ENCODE peak calls at places on chromosomes 16 and 17, in four cellular contexts. K is WTC11, J is H1, B is K562. M is an unnamed sample.

GRCh38 chr16:86818701-86819522 is 240.6 kb downstream of the FOXL1 start:
- DNase-seq in K (no peak), J (no peak), B (no peak), M (no peak)

GRCh38 chr16:4465977-4466779 is 8.2 kb downstream of the NMRAL1 start:
- DNase-seq in K (no peak), J (no peak), B (no peak), M (no peak)

GRCh38 chr16:88619859-88620655 is 18.3 kb upstream of the IL17C start:
- DNase-seq in K (no peak), J (no peak), B (no peak), M (no peak)

GRCh38 chr16:22948603-22949368 is 134.8 kb downstream of the HS3ST2 start:
- DNase-seq in K (peak; percentile 88), J (peak; percentile 92), B (peak; percentile 86), M (peak; percentile 77)

GRCh38 chr16:10920726-10921427 is 21.4 kb downstream of the DEXI start:
- DNase-seq in K (no peak), J (no peak), B (no peak), M (no peak)

GRCh38 chr17:57138956-57139576 is 54.0 kb downstream of the AKAP1 start:
- DNase-seq in K (no peak), J (no peak), B (no peak), M (no peak)

GRCh38 chr17:67274466-67274865 is 29.5 kb upstream of the HELZ start:
- DNase-seq in K (no peak), J (no peak), B (no peak), M (no peak)

GRCh38 chr17:31413871-31414589 is 22.6 kb downstream of the RAB11FIP4 start:
- DNase-seq in K (no peak), J (no peak), B (no peak), M (no peak)

GRCh38 chr17:17416400-17417360 is 60.1 kb upstream of the MED9 start:
- DNase-seq in K (no peak), J (no peak), B (peak; percentile 20), M (no peak)

GRCh38 chr17:56292010-56292409 is 138.7 kb downstream of the ANKFN1 start:
- DNase-seq in K (no peak), J (no peak), B (no peak), M (no peak)

GRCh38 chr17:30173649-30174048 is 57.0 kb downstream of the NSRP1 start:
- DNase-seq in K (no peak), J (no peak), B (no peak), M (no peak)

DNA sequence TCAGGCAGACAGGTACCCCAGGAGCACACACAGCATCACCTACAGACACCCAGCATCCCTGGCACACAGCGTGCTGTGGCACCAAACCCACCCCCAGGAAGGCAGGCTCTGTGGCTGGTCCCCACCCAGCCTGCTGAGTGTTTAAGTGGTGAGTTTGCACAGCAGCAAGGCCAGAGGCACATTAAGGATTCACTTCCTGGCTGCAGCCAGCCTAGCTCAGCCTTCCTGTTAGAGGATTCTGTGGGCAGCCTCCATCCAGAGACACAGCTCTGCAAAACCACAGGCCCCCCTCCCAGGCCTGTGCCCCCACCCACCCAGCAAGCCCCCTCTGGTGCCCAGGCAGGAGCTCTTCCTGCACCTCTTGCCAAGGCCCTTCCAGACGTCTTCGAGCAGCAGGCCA is 36.1 kb upstream of the PHB1 start:
- DNase-seq in K (no peak), J (no peak), B (no peak), M (no peak)
- TF ChIP-seq TEAD4 in K (no peak), J (no peak), B (no peak), M (no peak)

GRCh38 chr16:47180073-47180472 is 36.3 kb upstream of the NETO2 start:
- DNase-seq in K (no peak), J (no peak), B (no peak), M (no peak)
- TF ChIP-seq TEAD4 in K (no peak), J (no peak), B (no peak), M (no peak)

DNA sequence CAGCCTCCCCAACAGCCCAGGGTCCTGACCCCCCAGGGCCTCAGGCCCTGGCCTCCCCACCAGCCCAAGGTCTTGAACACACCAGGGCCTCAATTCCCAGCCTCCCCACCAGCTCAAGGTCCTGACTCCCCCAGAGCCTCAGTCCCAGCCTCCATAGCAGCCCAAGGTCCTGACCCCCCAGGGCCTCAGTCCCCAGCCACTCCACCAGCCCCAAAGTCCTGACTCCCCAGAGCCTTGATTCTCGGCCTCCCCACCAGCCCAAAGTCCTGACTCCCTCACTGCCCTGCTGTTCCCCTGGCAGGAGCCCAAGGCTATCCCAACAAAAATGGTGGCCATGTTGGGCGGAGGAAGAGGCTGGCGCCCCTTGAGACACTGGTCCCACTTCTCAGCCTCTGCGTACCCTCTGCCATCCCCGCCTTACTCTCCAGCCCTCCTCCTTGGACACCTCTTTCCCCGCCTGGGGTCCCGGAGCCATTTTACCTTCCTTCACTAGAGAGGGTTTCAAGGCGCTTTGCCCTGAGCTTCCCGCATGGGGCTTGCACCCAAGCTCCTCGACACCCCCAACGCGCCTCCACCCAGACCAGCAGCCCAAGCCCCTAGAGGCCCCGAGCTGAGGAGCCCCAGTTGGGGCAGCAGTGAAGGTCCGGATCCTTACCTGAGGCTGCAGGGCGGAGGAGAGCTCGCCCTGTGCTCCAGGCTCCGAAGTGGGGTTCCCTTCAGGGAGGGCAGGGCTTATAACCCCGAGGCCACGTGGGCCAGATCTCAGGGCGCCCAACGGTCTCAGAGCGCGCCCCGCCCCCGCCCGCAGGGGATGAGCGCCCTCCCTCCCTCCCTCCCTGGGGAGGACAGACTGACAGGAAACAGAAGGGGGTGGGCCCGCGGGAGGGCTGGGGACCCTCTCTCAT is 3.5 kb upstream of the TSPOAP1 start:
- DNase-seq in K (peak; percentile 8), J (no peak), B (peak; percentile 85), M (peak; percentile 36)
- TF ChIP-seq TEAD4 in K (no peak), J (no peak), B (peak; percentile 41), M (no peak)

DNA sequence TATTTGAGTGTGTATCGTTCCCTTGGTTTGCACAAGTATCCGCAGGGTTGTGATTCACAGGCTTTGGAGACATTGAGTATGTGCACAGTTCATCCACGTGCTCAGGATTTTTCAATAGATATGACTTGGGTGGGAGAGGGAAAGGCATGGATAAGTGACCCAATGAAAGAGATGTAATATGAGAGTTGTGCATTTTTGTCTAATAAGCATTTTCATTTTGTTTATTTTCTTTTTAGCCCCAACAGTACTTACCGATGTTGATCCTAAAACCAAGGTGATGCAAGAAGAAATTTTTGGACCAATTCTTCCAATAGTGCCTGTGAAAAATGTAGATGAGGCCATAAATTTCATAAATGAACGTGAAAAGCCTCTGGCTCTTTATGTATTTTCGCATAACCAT is 14.5 kb downstream of the ALDH3A2 start:
- DNase-seq in K (no peak), J (no peak), B (no peak), M (no peak)
- TF ChIP-seq TEAD4 in K (no peak), J (no peak), B (no peak), M (no peak)

GRCh38 chr17:16120937-16121336 is 94.4 kb downstream of the NCOR1 start:
- DNase-seq in K (no peak), J (no peak), B (no peak), M (no peak)
- TF ChIP-seq TEAD4 in K (no peak), J (no peak), B (no peak), M (no peak)